ENCODE peak calls at places on chromosomes 1 and 21, in ten cellular contexts. One of them, this sample, is unnamed. For H3K4me1, the result is how much of the 10 kb centered on the place peaks cover.

GRCh38 chr1:165851034-165851658 is 23.7 kb downstream of the UCK2 start:
- DNase-seq in neural progenitor cell: no peak
- DNase-seq in Caco-2: no peak
- DNase-seq in endodermal cell: no peak
- DNase-seq in MM.1S: peak
- DNase-seq in NT2/D1: no peak
- DNase-seq in heart left ventricle: no peak
- DNase-seq in CD8-positive, alpha-beta T cell: no peak
- DNase-seq in adipocyte: peak
- DNase-seq in CD4-positive, alpha-beta memory T cell: no peak
- DNase-seq in this sample: no peak

GRCh38 chr1:156490401-156491032 is 10.1 kb downstream of the MEF2D start:
- DNase-seq in adipocyte: peak
- DNase-seq in CD4-positive, alpha-beta memory T cell: no peak
- DNase-seq in NT2/D1: no peak
- DNase-seq in neural progenitor cell: peak
- DNase-seq in MM.1S: peak
- DNase-seq in CD8-positive, alpha-beta T cell: no peak
- DNase-seq in Caco-2: no peak
- DNase-seq in heart left ventricle: peak
- DNase-seq in endodermal cell: peak
- DNase-seq in this sample: no peak

GRCh38 chr1:27464926-27465325 is 25.0 kb downstream of the WASF2 start:
- DNase-seq in neural progenitor cell: no peak
- DNase-seq in endodermal cell: no peak
- DNase-seq in MM.1S: no peak
- DNase-seq in Caco-2: no peak
- DNase-seq in NT2/D1: no peak
- DNase-seq in CD4-positive, alpha-beta memory T cell: no peak
- DNase-seq in adipocyte: no peak
- DNase-seq in CD8-positive, alpha-beta T cell: no peak
- DNase-seq in heart left ventricle: no peak
- DNase-seq in this sample: no peak

GRCh38 chr1:7483634-7484383 is 287.3 kb upstream of the VAMP3 start:
- DNase-seq in NT2/D1: no peak
- DNase-seq in heart left ventricle: no peak
- DNase-seq in CD8-positive, alpha-beta T cell: no peak
- DNase-seq in CD4-positive, alpha-beta memory T cell: no peak
- DNase-seq in endodermal cell: no peak
- DNase-seq in adipocyte: no peak
- DNase-seq in Caco-2: no peak
- DNase-seq in MM.1S: no peak
- DNase-seq in neural progenitor cell: no peak
- DNase-seq in this sample: no peak

GRCh38 chr1:26020390-26020789 is 1.2 kb upstream of the EXTL1 start:
- DNase-seq in heart left ventricle: peak
- DNase-seq in neural progenitor cell: no peak
- DNase-seq in NT2/D1: no peak
- DNase-seq in adipocyte: peak
- DNase-seq in MM.1S: no peak
- DNase-seq in CD8-positive, alpha-beta T cell: no peak
- DNase-seq in endodermal cell: no peak
- DNase-seq in CD4-positive, alpha-beta memory T cell: no peak
- DNase-seq in Caco-2: no peak
- DNase-seq in this sample: no peak

GRCh38 chr21:42465008-42465878 is 30.8 kb downstream of the RSPH1 start:
- DNase-seq in Caco-2: no peak
- DNase-seq in adipocyte: no peak
- DNase-seq in CD8-positive, alpha-beta T cell: no peak
- DNase-seq in CD4-positive, alpha-beta memory T cell: peak
- DNase-seq in endodermal cell: peak
- DNase-seq in neural progenitor cell: no peak
- DNase-seq in MM.1S: peak
- DNase-seq in NT2/D1: no peak
- DNase-seq in heart left ventricle: no peak
- DNase-seq in this sample: no peak

GRCh38 chr1:86409416-86410021 is 13.4 kb upstream of the ODF2L start:
- DNase-seq in MM.1S: no peak
- DNase-seq in CD8-positive, alpha-beta T cell: no peak
- DNase-seq in neural progenitor cell: peak
- DNase-seq in CD4-positive, alpha-beta memory T cell: no peak
- DNase-seq in heart left ventricle: no peak
- DNase-seq in adipocyte: no peak
- DNase-seq in endodermal cell: peak
- DNase-seq in NT2/D1: no peak
- DNase-seq in Caco-2: no peak
- DNase-seq in this sample: no peak

GRCh38 chr1:56816909-56817308 is 2.3 kb downstream of the FYB2 start:
- DNase-seq in Caco-2: peak
- DNase-seq in neural progenitor cell: no peak
- DNase-seq in CD4-positive, alpha-beta memory T cell: no peak
- DNase-seq in CD8-positive, alpha-beta T cell: no peak
- DNase-seq in adipocyte: no peak
- DNase-seq in endodermal cell: no peak
- DNase-seq in NT2/D1: no peak
- DNase-seq in heart left ventricle: no peak
- DNase-seq in MM.1S: no peak
- DNase-seq in this sample: no peak

GRCh38 chr1:37866491-37866890 is 7.1 kb upstream of the MTF1 start:
- DNase-seq in endodermal cell: no peak
- DNase-seq in adipocyte: no peak
- DNase-seq in heart left ventricle: no peak
- DNase-seq in CD4-positive, alpha-beta memory T cell: no peak
- DNase-seq in neural progenitor cell: no peak
- DNase-seq in NT2/D1: no peak
- DNase-seq in CD8-positive, alpha-beta T cell: no peak
- DNase-seq in Caco-2: no peak
- DNase-seq in MM.1S: no peak
- DNase-seq in this sample: no peak

GRCh38 chr1:37867784-37868183 is 8.4 kb upstream of the MTF1 start:
- DNase-seq in CD4-positive, alpha-beta memory T cell: no peak
- DNase-seq in NT2/D1: no peak
- DNase-seq in MM.1S: no peak
- DNase-seq in neural progenitor cell: no peak
- DNase-seq in endodermal cell: peak
- DNase-seq in CD8-positive, alpha-beta T cell: no peak
- DNase-seq in heart left ventricle: no peak
- DNase-seq in Caco-2: no peak
- DNase-seq in adipocyte: no peak
- DNase-seq in this sample: no peak

GRCh38 chr1:37865348-37866119 is 6.1 kb upstream of the MTF1 start:
- DNase-seq in Caco-2: no peak
- DNase-seq in CD4-positive, alpha-beta memory T cell: no peak
- DNase-seq in endodermal cell: no peak
- DNase-seq in heart left ventricle: no peak
- DNase-seq in adipocyte: no peak
- DNase-seq in CD8-positive, alpha-beta T cell: no peak
- DNase-seq in MM.1S: no peak
- DNase-seq in neural progenitor cell: no peak
- DNase-seq in NT2/D1: no peak
- DNase-seq in this sample: no peak

GRCh38 chr1:37872692-37873091 is 13.3 kb upstream of the MTF1 start:
- DNase-seq in MM.1S: no peak
- DNase-seq in CD4-positive, alpha-beta memory T cell: no peak
- DNase-seq in CD8-positive, alpha-beta T cell: no peak
- DNase-seq in neural progenitor cell: no peak
- DNase-seq in heart left ventricle: no peak
- DNase-seq in adipocyte: no peak
- DNase-seq in endodermal cell: no peak
- DNase-seq in Caco-2: no peak
- DNase-seq in NT2/D1: no peak
- DNase-seq in this sample: no peak

DNA sequence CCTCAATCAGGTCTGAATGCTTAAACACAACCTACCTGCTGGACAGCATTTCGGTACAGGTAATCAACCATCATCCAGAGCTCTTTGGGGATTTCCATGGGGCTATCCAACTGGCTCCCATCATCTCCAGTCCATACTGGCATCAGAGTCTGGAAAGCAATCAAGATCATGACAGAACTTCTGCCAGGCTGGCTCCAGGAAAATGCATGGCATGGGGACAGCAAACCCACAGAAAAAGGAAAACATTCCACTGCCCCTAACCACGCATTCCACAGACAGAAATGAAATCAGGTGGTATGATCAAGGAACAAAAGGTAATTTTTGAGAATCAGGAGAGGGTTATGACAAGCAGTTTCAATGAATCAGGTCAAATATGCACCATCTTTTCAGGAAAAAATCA is 9.1 kb upstream of the MTF1 start:
- DNase-seq in neural progenitor cell: no peak
- DNase-seq in CD8-positive, alpha-beta T cell: no peak
- DNase-seq in NT2/D1: no peak
- DNase-seq in Caco-2: no peak
- DNase-seq in heart left ventricle: no peak
- DNase-seq in CD4-positive, alpha-beta memory T cell: no peak
- DNase-seq in MM.1S: no peak
- DNase-seq in endodermal cell: no peak
- DNase-seq in adipocyte: no peak
- DNase-seq in this sample: no peak
- H3K4me3 ChIP-seq in neural progenitor cell: no peak
- H3K4me3 ChIP-seq in CD8-positive, alpha-beta T cell: no peak
- H3K4me3 ChIP-seq in NT2/D1: no peak
- H3K4me3 ChIP-seq in Caco-2: no peak
- H3K4me3 ChIP-seq in heart left ventricle: no peak
- H3K4me3 ChIP-seq in CD4-positive, alpha-beta memory T cell: no peak
- H3K4me3 ChIP-seq in MM.1S: no peak
- H3K4me3 ChIP-seq in endodermal cell: no peak
- H3K4me3 ChIP-seq in adipocyte: no peak
- H3K4me3 ChIP-seq in this sample: no peak

GRCh38 chr1:44803062-44803311 is 2.8 kb downstream of the PLK3 start:
- DNase-seq in NT2/D1: no peak
- DNase-seq in neural progenitor cell: no peak
- DNase-seq in CD8-positive, alpha-beta T cell: no peak
- DNase-seq in adipocyte: no peak
- DNase-seq in MM.1S: no peak
- DNase-seq in CD4-positive, alpha-beta memory T cell: no peak
- DNase-seq in heart left ventricle: no peak
- DNase-seq in Caco-2: no peak
- DNase-seq in endodermal cell: no peak
- DNase-seq in this sample: no peak
- H3K4me1 ChIP-seq in NT2/D1: under half
- H3K4me1 ChIP-seq in neural progenitor cell: under half
- H3K4me1 ChIP-seq in CD8-positive, alpha-beta T cell: under half
- H3K4me1 ChIP-seq in adipocyte: under half
- H3K4me1 ChIP-seq in MM.1S: under half
- H3K4me1 ChIP-seq in CD4-positive, alpha-beta memory T cell: half or more
- H3K4me1 ChIP-seq in heart left ventricle: half or more
- H3K4me1 ChIP-seq in Caco-2: under half
- H3K4me1 ChIP-seq in endodermal cell: under half
- H3K4me1 ChIP-seq in this sample: under half

GRCh38 chr21:28063241-28063640 is 929.4 kb downstream of the LTN1 start:
- DNase-seq in neural progenitor cell: no peak
- DNase-seq in adipocyte: no peak
- DNase-seq in CD8-positive, alpha-beta T cell: no peak
- DNase-seq in heart left ventricle: no peak
- DNase-seq in Caco-2: no peak
- DNase-seq in endodermal cell: no peak
- DNase-seq in NT2/D1: no peak
- DNase-seq in CD4-positive, alpha-beta memory T cell: no peak
- DNase-seq in MM.1S: peak
- DNase-seq in this sample: no peak

GRCh38 chr21:28068455-28069358 is 924.0 kb downstream of the LTN1 start:
- DNase-seq in neural progenitor cell: peak
- DNase-seq in heart left ventricle: no peak
- DNase-seq in endodermal cell: peak
- DNase-seq in CD8-positive, alpha-beta T cell: no peak
- DNase-seq in adipocyte: no peak
- DNase-seq in NT2/D1: no peak
- DNase-seq in CD4-positive, alpha-beta memory T cell: no peak
- DNase-seq in Caco-2: no peak
- DNase-seq in MM.1S: no peak
- DNase-seq in this sample: no peak

GRCh38 chr21:28069446-28069845 is 923.2 kb downstream of the LTN1 start:
- DNase-seq in heart left ventricle: no peak
- DNase-seq in endodermal cell: no peak
- DNase-seq in CD4-positive, alpha-beta memory T cell: no peak
- DNase-seq in CD8-positive, alpha-beta T cell: no peak
- DNase-seq in NT2/D1: peak
- DNase-seq in MM.1S: no peak
- DNase-seq in Caco-2: no peak
- DNase-seq in neural progenitor cell: peak
- DNase-seq in adipocyte: no peak
- DNase-seq in this sample: no peak

GRCh38 chr21:28066051-28066450 is 926.6 kb downstream of the LTN1 start:
- DNase-seq in CD4-positive, alpha-beta memory T cell: no peak
- DNase-seq in NT2/D1: no peak
- DNase-seq in MM.1S: peak
- DNase-seq in neural progenitor cell: no peak
- DNase-seq in adipocyte: no peak
- DNase-seq in CD8-positive, alpha-beta T cell: no peak
- DNase-seq in heart left ventricle: no peak
- DNase-seq in endodermal cell: no peak
- DNase-seq in Caco-2: no peak
- DNase-seq in this sample: no peak

DNA sequence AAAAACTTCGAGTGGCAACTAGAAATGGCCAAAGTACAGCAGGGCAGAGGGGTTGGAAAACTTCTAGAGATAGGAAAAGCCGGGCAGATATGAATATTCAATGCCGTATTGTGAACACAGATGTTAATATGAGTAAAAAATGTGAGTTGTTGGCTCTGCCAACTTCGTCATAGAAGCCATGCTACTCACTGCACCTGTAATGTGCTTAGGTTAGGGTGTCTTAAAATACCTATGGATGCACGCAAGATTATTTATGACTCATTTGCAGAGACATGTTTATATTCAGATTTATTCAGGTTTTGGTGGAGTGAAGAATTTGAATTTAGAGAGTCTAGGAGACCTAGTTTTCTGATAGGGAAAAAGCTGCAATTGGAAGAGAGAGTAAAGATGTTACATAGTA is 925.7 kb downstream of the LTN1 start:
- DNase-seq in endodermal cell: no peak
- DNase-seq in CD4-positive, alpha-beta memory T cell: no peak
- DNase-seq in CD8-positive, alpha-beta T cell: no peak
- DNase-seq in heart left ventricle: no peak
- DNase-seq in Caco-2: no peak
- DNase-seq in neural progenitor cell: no peak
- DNase-seq in MM.1S: no peak
- DNase-seq in adipocyte: no peak
- DNase-seq in NT2/D1: no peak
- DNase-seq in this sample: no peak
- H3K4me3 ChIP-seq in endodermal cell: no peak
- H3K4me3 ChIP-seq in CD4-positive, alpha-beta memory T cell: no peak
- H3K4me3 ChIP-seq in CD8-positive, alpha-beta T cell: no peak
- H3K4me3 ChIP-seq in heart left ventricle: no peak
- H3K4me3 ChIP-seq in Caco-2: no peak
- H3K4me3 ChIP-seq in neural progenitor cell: no peak
- H3K4me3 ChIP-seq in MM.1S: no peak
- H3K4me3 ChIP-seq in adipocyte: no peak
- H3K4me3 ChIP-seq in NT2/D1: no peak
- H3K4me3 ChIP-seq in this sample: no peak

GRCh38 chr1:178935610-178936009 is 64.7 kb upstream of the ANGPTL1 start:
- DNase-seq in neural progenitor cell: no peak
- DNase-seq in MM.1S: no peak
- DNase-seq in NT2/D1: no peak
- DNase-seq in CD4-positive, alpha-beta memory T cell: no peak
- DNase-seq in adipocyte: no peak
- DNase-seq in heart left ventricle: no peak
- DNase-seq in endodermal cell: no peak
- DNase-seq in CD8-positive, alpha-beta T cell: no peak
- DNase-seq in Caco-2: no peak
- DNase-seq in this sample: no peak

GRCh38 chr1:178933709-178934573 is 63.1 kb upstream of the ANGPTL1 start:
- DNase-seq in neural progenitor cell: no peak
- DNase-seq in Caco-2: no peak
- DNase-seq in CD4-positive, alpha-beta memory T cell: no peak
- DNase-seq in MM.1S: no peak
- DNase-seq in NT2/D1: no peak
- DNase-seq in heart left ventricle: no peak
- DNase-seq in endodermal cell: no peak
- DNase-seq in CD8-positive, alpha-beta T cell: no peak
- DNase-seq in adipocyte: no peak
- DNase-seq in this sample: no peak

GRCh38 chr1:178932966-178933603 is 62.2 kb upstream of the ANGPTL1 start:
- DNase-seq in NT2/D1: no peak
- DNase-seq in adipocyte: peak
- DNase-seq in CD4-positive, alpha-beta memory T cell: no peak
- DNase-seq in heart left ventricle: no peak
- DNase-seq in MM.1S: no peak
- DNase-seq in Caco-2: no peak
- DNase-seq in CD8-positive, alpha-beta T cell: no peak
- DNase-seq in endodermal cell: no peak
- DNase-seq in neural progenitor cell: no peak
- DNase-seq in this sample: no peak

GRCh38 chr1:178932552-178932906 is 61.7 kb upstream of the ANGPTL1 start:
- DNase-seq in adipocyte: no peak
- DNase-seq in neural progenitor cell: no peak
- DNase-seq in NT2/D1: no peak
- DNase-seq in Caco-2: no peak
- DNase-seq in endodermal cell: no peak
- DNase-seq in CD8-positive, alpha-beta T cell: no peak
- DNase-seq in MM.1S: no peak
- DNase-seq in heart left ventricle: no peak
- DNase-seq in CD4-positive, alpha-beta memory T cell: no peak
- DNase-seq in this sample: no peak

DNA sequence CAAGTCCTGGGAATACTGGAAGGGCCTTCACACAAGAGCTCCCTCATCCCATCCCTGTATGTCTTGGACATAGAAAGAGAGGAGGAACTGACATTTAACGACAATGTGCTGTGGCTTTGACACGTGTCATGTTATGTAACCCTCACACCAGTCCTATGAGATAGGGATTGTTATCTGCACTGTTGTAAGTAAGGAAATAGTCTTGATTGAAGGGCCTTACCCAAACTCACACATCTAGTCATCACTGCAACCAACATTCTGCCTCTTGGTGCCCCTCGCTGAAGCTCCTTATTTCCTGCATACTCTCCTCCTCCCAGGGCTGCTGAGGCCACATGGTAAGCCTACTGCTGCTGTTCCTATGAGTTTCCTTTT is 63.7 kb upstream of the ANGPTL1 start:
- DNase-seq in MM.1S: no peak
- DNase-seq in CD8-positive, alpha-beta T cell: no peak
- DNase-seq in heart left ventricle: no peak
- DNase-seq in endodermal cell: no peak
- DNase-seq in CD4-positive, alpha-beta memory T cell: no peak
- DNase-seq in Caco-2: no peak
- DNase-seq in adipocyte: no peak
- DNase-seq in neural progenitor cell: no peak
- DNase-seq in NT2/D1: no peak
- DNase-seq in this sample: no peak
- H3K4me1 ChIP-seq in MM.1S: under half
- H3K4me1 ChIP-seq in CD8-positive, alpha-beta T cell: under half
- H3K4me1 ChIP-seq in heart left ventricle: half or more
- H3K4me1 ChIP-seq in endodermal cell: under half
- H3K4me1 ChIP-seq in CD4-positive, alpha-beta memory T cell: under half
- H3K4me1 ChIP-seq in Caco-2: under half
- H3K4me1 ChIP-seq in adipocyte: half or more
- H3K4me1 ChIP-seq in neural progenitor cell: under half
- H3K4me1 ChIP-seq in NT2/D1: under half
- H3K4me1 ChIP-seq in this sample: under half